ENCODE peak calls at places on chromosomes 13 and 19, in eight cellular contexts. X, Y, D, T, R, V, B and U are unnamed samples.

GRCh38 chr19:3116621-3117020 is 19.2 kb upstream of the GNA15 start:
- DNase-seq in X (no peak), Y (no peak), D (no peak), T (no peak), R (no peak), V (no peak), B (no peak), U (no peak)

GRCh38 chr13:49517461-49517860 is 21.7 kb downstream of the PHF11 start:
- DNase-seq in X (no peak), Y (no peak), D (no peak), T (no peak), R (peak), V (no peak), B (no peak), U (no peak)

GRCh38 chr19:8261881-8262280 is 46.3 kb downstream of the CD320 start:
- DNase-seq in X (no peak), Y (no peak), D (no peak), T (no peak), R (no peak), V (no peak), B (no peak), U (no peak)

GRCh38 chr13:42968906-42969305 is 23.1 kb downstream of the EPSTI1 start:
- DNase-seq in X (no peak), Y (no peak), D (no peak), T (no peak), R (no peak), V (peak), B (peak), U (no peak)

GRCh38 chr13:112608212-112608611 is 20.3 kb upstream of the TUBGCP3 start:
- DNase-seq in X (no peak), Y (no peak), D (no peak), T (no peak), R (no peak), V (no peak), B (no peak), U (no peak)

GRCh38 chr13:112346899-112347229 is 29.3 kb upstream of the SPACA7 start:
- DNase-seq in X (no peak), Y (no peak), D (no peak), T (no peak), R (no peak), V (no peak), B (no peak), U (no peak)

GRCh38 chr13:20125129-20125782 is 35.6 kb downstream of the GJA3 start:
- DNase-seq in X (no peak), Y (peak), D (no peak), T (peak), R (no peak), V (no peak), B (peak), U (peak)

GRCh38 chr13:22102237-22102636 is 431.4 kb downstream of the FGF9 start:
- DNase-seq in X (no peak), Y (no peak), D (no peak), T (no peak), R (no peak), V (no peak), B (no peak), U (no peak)

GRCh38 chr13:30697177-30697953 is 38.0 kb upstream of the ALOX5AP start:
- DNase-seq in X (no peak), Y (no peak), D (no peak), T (no peak), R (no peak), V (no peak), B (peak), U (no peak)

GRCh38 chr19:36198116-36198515 is 16.3 kb downstream of the ZNF565 start:
- DNase-seq in X (no peak), Y (no peak), D (no peak), T (no peak), R (no peak), V (no peak), B (no peak), U (no peak)

GRCh38 chr19:53537523-53538377 is at the start of gene ZNF331:
- DNase-seq in X (peak), Y (peak), D (peak), T (peak), R (peak), V (peak), B (peak), U (peak)

DNA sequence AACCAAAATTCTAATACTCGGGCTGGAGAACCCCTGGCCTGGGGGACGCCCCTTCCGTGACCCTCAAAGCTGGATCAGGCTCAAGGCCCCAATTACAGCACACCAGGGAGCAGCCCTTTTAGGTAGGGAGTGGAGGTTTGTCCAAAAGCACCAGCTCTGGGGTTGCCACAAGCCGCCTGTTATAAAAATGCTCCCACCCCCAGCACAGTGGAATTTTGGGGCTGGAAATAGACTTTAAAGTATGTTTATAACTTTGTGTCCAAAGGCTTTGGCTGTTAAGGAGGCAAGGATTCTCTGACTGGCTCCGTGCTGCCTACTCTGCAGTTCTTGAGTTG is 564 bp upstream of the GMIP start:
- DNase-seq in X (no peak), Y (no peak), D (no peak), T (no peak), R (no peak), V (no peak), B (no peak), U (no peak)
- TF ChIP-seq CTCF in X (no peak), Y (no peak), D (no peak), T (peak), R (no peak), V (no peak), B (no peak), U (no peak)

GRCh38 chr19:805161-805561 is 7.9 kb downstream of the PTBP1 start:
- DNase-seq in X (no peak), Y (no peak), D (no peak), T (no peak), R (no peak), V (no peak), B (no peak), U (no peak)
- TF ChIP-seq CTCF in X (no peak), Y (no peak), D (no peak), T (no peak), R (peak), V (no peak), B (no peak), U (no peak)

GRCh38 chr13:36476661-36477060 is 44.4 kb downstream of the CCNA1 start:
- DNase-seq in X (no peak), Y (no peak), D (no peak), T (no peak), R (no peak), V (no peak), B (no peak), U (no peak)

GRCh38 chr13:36480726-36481485 is 48.6 kb downstream of the CCNA1 start:
- DNase-seq in X (no peak), Y (no peak), D (no peak), T (no peak), R (no peak), V (no peak), B (no peak), U (no peak)

GRCh38 chr13:36475468-36475867 is 43.2 kb downstream of the CCNA1 start:
- DNase-seq in X (no peak), Y (peak), D (no peak), T (peak), R (no peak), V (no peak), B (peak), U (no peak)
- TF ChIP-seq CTCF in X (no peak), Y (peak), D (no peak), T (no peak), R (no peak), V (no peak), B (peak), U (no peak)

DNA sequence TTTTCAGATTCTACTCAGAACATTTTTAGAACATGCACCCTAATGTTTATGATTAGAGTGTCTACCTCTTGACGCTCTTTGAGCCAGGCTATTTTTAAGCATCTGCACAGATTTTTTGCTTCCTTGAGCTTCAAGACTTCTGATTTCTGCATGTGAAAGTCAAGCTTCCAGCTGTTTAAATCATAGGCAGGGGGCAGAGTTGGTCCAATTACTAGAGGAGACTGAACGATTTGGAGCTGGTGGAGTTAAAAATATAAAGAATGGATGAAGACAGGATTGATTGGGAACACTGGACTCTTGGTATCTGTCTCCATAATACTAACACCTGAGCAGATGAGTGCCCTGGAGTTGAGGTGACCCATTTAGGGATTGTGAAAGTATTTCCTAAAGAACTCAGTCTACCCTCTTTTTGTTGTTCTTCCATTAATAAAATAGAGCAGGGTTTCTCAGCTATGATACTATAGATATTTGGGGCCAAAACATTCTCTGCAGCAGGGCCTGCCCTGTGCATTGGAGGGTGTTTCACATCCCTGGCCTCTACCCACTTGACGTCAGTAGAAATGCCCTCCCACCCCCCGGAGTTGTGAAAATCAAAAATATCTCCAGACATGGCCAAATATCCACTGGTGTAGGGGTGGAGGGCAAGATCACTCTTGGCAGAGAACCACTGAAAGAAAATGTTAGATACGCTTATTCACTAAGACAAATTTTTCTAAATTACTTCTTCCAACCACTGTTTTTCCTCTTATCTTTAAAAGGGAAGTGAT is 160.1 kb downstream of the COG6 start:
- DNase-seq in X (no peak), Y (peak), D (no peak), T (no peak), R (no peak), V (no peak), B (peak), U (no peak)
- TF ChIP-seq CTCF in X (no peak), Y (no peak), D (no peak), T (no peak), R (no peak), V (no peak), B (no peak), U (no peak)

GRCh38 chr13:73722120-73722519 is 412.1 kb downstream of the KLF12 start:
- DNase-seq in X (no peak), Y (peak), D (no peak), T (peak), R (peak), V (no peak), B (peak), U (no peak)
- TF ChIP-seq CTCF in X (no peak), Y (peak), D (no peak), T (no peak), R (peak), V (no peak), B (peak), U (no peak)

GRCh38 chr19:16244091-16244490 is 46.4 kb downstream of the AP1M1 start:
- DNase-seq in X (no peak), Y (peak), D (no peak), T (no peak), R (no peak), V (no peak), B (no peak), U (no peak)
- TF ChIP-seq CTCF in X (no peak), Y (no peak), D (no peak), T (no peak), R (no peak), V (no peak), B (no peak), U (no peak)

DNA sequence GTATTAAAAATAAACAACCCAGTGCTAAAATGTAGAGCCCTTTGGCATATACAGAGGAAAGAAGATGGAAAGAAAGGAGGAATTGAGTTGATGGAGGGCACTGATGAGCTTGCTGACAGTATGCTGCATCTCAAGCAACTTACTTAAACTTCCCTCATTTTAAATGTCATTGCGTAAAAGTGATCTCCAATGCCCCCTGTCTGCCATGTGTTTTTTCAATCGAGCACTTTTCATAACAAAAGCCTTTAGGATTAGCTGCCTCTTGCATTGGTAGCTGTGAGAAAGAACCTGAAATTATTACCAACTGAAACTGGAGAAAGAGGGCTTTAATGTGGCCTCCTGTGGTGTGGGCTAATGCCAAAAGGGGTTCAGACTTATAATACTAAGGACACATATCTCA is 541.6 kb downstream of the SUCLA2 start:
- DNase-seq in X (no peak), Y (peak), D (no peak), T (no peak), R (peak), V (no peak), B (no peak), U (no peak)
- TF ChIP-seq CTCF in X (peak), Y (peak), D (no peak), T (no peak), R (peak), V (no peak), B (no peak), U (no peak)

GRCh38 chr19:37370880-37371661 is at the start of gene ZNF527:
- DNase-seq in X (peak), Y (peak), D (peak), T (peak), R (peak), V (peak), B (peak), U (peak)
- TF ChIP-seq CTCF in X (peak), Y (no peak), D (peak), T (no peak), R (no peak), V (no peak), B (no peak), U (no peak)

GRCh38 chr19:4647676-4648644 is 8.6 kb downstream of the TNFAIP8L1 start:
- DNase-seq in X (peak), Y (peak), D (peak), T (no peak), R (no peak), V (no peak), B (no peak), U (no peak)
- TF ChIP-seq CTCF in X (no peak), Y (peak), D (no peak), T (no peak), R (no peak), V (no peak), B (no peak), U (no peak)

DNA sequence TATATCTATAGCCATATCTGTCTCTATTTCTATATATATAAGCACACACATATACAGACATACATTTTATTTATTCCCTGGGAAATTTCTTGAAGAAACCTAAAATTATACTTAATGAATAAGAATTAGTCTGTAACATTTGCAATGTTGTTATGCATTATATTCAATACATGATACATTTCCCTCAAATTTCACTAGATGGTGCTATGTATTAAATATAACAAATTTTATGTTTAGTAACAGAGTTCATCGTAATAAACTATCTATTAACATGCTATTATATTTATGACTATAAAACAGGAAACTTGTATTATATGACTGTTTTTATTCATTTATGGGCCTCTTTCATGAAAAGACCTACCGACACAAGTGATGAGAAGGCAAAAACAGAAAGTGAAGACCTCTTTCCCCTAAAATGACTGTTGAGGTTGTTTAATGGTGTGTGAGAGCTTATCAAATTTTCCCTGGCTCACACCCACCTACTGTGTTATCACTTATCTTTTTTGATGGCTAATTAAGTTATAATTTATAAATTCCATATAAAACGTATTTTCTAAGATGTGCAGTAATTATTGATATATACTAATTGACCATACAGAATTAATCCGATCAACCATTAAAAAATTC is 881.9 kb downstream of the SLITRK6 start:
- DNase-seq in X (no peak), Y (peak), D (no peak), T (peak), R (no peak), V (no peak), B (peak), U (no peak)
- TF ChIP-seq CTCF in X (no peak), Y (no peak), D (peak), T (peak), R (no peak), V (peak), B (peak), U (peak)